ENCODE peak calls at places on chromosomes 6 and 20, in four cellular contexts. O is stomach, J is breast epithelium, F is spleen. A is an unnamed sample.

GRCh38 chr6:6678811-6679210 is 90.3 kb downstream of the LY86 start:
- DNase-seq in O (peak), J (no peak), F (no peak), A (no peak)

GRCh38 chr6:122063761-122064160 is 335.7 kb upstream of the HSF2 start:
- DNase-seq in O (no peak), J (no peak), F (no peak), A (no peak)

GRCh38 chr6:149840345-149841075 is 23.6 kb downstream of the LRP11 start:
- DNase-seq in O (peak), J (peak), F (no peak), A (no peak)

GRCh38 chr6:162671580-162672165 is 55.9 kb downstream of the PRKN start:
- DNase-seq in O (no peak), J (no peak), F (no peak), A (no peak)

GRCh38 chr20:18596270-18596669 is 8.4 kb downstream of the DTD1 start:
- DNase-seq in O (no peak), J (no peak), F (no peak), A (no peak)

GRCh38 chr6:5732496-5732895 is 274.2 kb downstream of the NRN1 start:
- DNase-seq in O (no peak), J (no peak), F (no peak), A (no peak)

GRCh38 chr6:118524686-118525085 is 23.4 kb upstream of the PLN start:
- DNase-seq in O (no peak), J (no peak), F (no peak), A (no peak)

GRCh38 chr20:45515147-45515913 is at the start of gene SPINT3:
- DNase-seq in O (peak), J (no peak), F (no peak), A (peak)

GRCh38 chr6:13413906-13414555 is 73.4 kb downstream of the GFOD1 start:
- DNase-seq in O (no peak), J (peak), F (peak), A (no peak)

GRCh38 chr6:13411484-13411883 is 75.9 kb downstream of the GFOD1 start:
- DNase-seq in O (no peak), J (no peak), F (no peak), A (no peak)

GRCh38 chr6:13413466-13413862 is 73.9 kb downstream of the GFOD1 start:
- DNase-seq in O (no peak), J (no peak), F (no peak), A (no peak)

GRCh38 chr6:13412211-13412610 is 75.2 kb downstream of the GFOD1 start:
- DNase-seq in O (no peak), J (no peak), F (no peak), A (no peak)

GRCh38 chr6:13412639-13413465 is 74.5 kb downstream of the GFOD1 start:
- DNase-seq in O (no peak), J (no peak), F (no peak), A (no peak)
- H3K27ac ChIP-seq in O (peak), J (peak), F (no peak), A (peak)

GRCh38 chr20:21125072-21125848 is 622 bp upstream of the KIZ start:
- DNase-seq in O (peak), J (no peak), F (peak), A (no peak)

GRCh38 chr20:21129861-21130260 is 4.0 kb downstream of the KIZ start:
- DNase-seq in O (no peak), J (no peak), F (no peak), A (no peak)

GRCh38 chr20:21127201-21127981 is 1.5 kb downstream of the KIZ start:
- DNase-seq in O (no peak), J (no peak), F (no peak), A (no peak)

GRCh38 chr20:21124190-21124589 is 1.7 kb upstream of the KIZ start:
- DNase-seq in O (no peak), J (no peak), F (no peak), A (no peak)

DNA sequence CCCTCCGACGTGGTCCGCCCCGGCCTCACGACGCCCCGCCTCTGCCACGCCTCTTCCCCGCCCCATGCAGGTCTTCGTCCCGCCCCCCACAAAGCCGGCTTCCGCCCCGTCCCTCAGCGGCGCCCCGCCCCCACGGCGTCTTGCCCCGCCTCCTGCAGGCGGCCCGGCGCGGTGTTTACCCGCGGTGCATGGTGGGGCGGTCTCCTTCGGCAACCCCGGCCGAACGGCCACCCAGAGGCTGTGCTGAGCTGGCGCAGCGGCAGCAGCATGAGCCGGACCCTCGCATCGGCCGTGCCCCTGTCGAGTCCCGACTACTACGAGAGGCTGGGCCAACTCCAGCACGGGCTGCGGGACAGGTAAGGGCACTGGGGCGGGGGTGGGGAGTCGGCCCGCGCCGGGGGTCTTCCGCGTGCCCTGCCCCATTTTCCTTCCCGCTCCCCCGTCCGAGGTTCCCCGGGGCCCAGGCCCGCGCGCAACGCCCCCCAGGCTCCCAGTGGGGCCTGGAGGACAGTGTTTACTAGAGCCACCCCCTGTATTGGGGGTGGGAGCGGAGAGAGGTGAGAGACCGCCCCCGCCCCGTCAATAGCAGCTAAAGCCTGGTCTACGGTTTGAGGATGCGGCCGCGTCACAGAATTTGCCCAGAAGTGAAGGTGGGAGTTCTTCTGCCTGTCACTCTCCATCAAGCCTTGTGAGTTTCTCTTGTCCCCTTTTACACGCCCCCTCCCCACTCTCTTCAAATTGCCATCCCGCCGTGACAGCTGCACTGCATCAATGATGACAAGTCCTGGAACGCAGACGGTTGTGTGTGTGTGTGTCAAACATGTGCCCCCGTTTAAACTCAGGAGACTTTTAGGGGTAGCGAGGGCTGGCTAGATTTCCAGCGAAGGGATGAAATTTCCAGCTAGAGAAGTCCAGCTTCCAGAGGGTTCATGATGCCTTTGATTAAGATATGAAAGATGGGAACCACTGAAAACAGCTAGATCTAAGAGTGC is at the start of gene KIZ:
- DNase-seq in O (peak), J (peak), F (peak), A (no peak)
- TF ChIP-seq POLR2A in O (no peak), J (peak), F (peak), A (no peak)

GRCh38 chr20:63689046-63690000 is 7.1 kb upstream of the TNFRSF6B start:
- DNase-seq in O (no peak), J (no peak), F (no peak), A (no peak)
- TF ChIP-seq POLR2AphosphoS5 in O (no peak), J (no peak), F (peak), A (no peak)

DNA sequence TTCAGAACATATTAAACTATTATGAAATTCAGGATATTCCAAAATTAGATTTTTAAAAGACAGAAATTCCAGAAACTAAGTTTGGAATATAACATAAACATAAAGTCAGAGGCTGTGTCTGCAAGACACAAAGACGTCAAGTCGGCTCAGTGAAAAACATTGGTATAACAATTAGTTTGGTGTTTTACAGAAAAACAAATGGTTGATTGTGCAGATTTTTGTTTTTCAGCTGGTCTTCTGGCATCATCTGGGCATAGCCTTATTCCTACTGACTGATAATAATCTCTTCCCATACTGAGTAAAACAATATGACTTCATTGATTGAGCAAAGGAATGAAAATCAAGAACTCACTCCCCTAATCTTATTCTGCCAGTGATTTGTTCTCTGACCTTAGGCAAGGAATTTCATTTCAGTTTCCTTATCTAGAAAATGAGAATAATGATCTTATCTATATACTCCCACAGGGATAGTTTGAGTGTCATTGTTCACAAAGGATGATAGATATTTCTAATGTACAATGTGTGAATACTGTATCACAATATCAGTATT is 84.3 kb downstream of the FRK start:
- DNase-seq in O (no peak), J (no peak), F (no peak), A (no peak)
- H3K27ac ChIP-seq in O (no peak), J (no peak), F (no peak), A (no peak)

DNA sequence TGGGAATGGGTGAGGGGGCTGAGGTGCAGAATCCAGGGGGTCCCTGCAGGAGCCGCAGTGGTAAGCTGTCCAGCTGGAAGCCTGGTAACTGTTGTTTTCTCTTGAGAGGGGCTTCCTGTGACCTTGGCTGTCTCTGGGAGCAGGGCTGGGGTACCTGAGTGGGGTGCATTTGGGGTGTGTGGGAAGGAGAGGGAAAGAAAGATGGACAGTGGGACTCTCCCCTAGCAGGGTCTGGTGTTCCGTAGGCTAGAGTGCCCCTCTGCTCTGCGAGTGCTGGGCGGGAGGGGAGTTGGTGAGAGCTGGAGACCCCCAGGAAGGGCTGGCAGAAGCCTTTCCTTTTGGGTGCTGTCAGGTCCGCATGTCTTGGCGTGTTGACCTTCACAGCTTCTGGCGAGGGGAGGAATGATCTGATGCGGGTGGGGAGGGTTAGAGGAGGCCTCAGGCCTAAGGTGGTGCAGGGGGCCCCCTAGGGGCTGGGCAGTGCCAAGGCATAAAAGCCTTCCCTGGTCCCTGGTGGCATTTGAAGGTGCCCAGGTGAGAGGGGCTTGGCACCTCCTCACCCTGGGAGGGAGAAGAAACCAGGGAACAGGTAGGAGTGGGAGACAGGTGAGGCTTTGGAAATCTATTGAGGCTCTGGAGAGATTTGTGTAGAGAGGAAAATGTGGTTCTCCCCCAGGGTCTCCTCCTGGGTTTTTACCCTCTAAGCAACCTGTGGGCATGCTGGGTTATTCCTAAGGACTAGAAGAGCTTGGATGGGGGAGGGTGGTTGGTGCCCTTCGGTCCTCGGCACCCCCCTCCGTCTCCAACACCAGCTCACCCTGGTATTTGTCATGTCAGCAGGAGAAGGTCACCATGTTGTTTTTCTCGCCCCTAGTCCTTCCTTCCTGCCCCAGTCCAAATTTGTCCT is 3.3 kb downstream of the VEGFA start:
- DNase-seq in O (peak), J (no peak), F (peak), A (no peak)
- TF ChIP-seq POLR2A in O (no peak), J (no peak), F (no peak), A (no peak)

GRCh38 chr20:23086056-23086551 is at the start of gene CD93:
- DNase-seq in O (no peak), J (no peak), F (peak), A (no peak)
- TF ChIP-seq POLR2AphosphoS5 in O (peak), J (no peak), F (peak), A (peak)

GRCh38 chr6:35197196-35197595 is 16.6 kb upstream of the SCUBE3 start:
- DNase-seq in O (no peak), J (no peak), F (no peak), A (no peak)

GRCh38 chr6:35202066-35202546 is 11.7 kb upstream of the SCUBE3 start:
- DNase-seq in O (no peak), J (no peak), F (no peak), A (no peak)

GRCh38 chr6:35203152-35203670 is 10.5 kb upstream of the SCUBE3 start:
- DNase-seq in O (no peak), J (no peak), F (no peak), A (no peak)

GRCh38 chr6:35203680-35204079 is 10.1 kb upstream of the SCUBE3 start:
- DNase-seq in O (no peak), J (no peak), F (no peak), A (no peak)

DNA sequence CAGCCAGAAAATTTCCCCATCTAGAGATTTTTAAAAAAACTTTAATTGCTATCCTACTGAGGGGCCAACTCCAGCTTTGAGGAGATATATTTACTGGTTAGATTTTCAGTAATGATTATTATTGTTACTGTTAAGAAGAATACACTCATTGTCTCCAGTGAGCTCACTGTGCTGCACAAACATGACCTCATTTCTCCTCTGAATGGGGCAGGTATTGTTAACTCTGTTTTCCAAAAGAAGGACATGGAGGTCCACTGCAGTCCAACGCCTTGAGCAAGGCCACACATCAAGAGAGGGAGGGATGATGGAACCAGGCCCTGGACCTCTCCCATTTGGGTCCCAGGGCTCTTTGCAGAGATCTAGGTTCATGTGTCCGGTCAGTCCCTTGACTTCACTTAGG is 13.9 kb upstream of the SCUBE3 start:
- DNase-seq in O (no peak), J (no peak), F (no peak), A (no peak)
- H3K27ac ChIP-seq in O (no peak), J (no peak), F (no peak), A (no peak)

DNA sequence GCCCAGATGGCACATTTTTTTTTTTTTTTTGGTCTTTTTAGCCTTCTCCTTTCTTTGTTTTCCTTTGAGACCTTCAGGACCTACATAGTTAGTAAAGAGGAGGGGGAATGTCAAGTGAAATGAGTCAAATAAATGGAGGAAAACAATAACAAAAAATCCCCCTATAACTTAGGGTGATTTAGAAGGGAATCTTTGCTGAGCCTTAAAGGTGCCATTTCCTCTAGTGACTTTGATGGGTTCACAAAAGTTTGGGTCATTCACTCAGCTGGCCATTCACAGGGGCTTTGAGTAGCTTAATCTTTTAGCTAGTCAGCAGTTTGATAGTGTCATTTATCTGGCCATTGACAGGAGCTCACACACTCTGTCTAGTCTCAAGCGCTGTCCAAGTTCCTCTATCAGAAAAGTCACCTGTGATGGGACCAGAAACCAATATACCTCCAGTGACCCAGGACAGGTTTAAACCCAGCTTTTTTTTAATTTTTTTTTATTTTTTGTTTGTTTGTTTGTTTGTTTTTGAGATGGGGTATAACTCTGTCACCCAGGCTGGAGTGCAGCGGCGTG is 275.1 kb upstream of the PRDM1 start:
- DNase-seq in O (no peak), J (no peak), F (no peak), A (no peak)
- TF ChIP-seq POLR2A in O (no peak), J (no peak), F (no peak), A (no peak)

DNA sequence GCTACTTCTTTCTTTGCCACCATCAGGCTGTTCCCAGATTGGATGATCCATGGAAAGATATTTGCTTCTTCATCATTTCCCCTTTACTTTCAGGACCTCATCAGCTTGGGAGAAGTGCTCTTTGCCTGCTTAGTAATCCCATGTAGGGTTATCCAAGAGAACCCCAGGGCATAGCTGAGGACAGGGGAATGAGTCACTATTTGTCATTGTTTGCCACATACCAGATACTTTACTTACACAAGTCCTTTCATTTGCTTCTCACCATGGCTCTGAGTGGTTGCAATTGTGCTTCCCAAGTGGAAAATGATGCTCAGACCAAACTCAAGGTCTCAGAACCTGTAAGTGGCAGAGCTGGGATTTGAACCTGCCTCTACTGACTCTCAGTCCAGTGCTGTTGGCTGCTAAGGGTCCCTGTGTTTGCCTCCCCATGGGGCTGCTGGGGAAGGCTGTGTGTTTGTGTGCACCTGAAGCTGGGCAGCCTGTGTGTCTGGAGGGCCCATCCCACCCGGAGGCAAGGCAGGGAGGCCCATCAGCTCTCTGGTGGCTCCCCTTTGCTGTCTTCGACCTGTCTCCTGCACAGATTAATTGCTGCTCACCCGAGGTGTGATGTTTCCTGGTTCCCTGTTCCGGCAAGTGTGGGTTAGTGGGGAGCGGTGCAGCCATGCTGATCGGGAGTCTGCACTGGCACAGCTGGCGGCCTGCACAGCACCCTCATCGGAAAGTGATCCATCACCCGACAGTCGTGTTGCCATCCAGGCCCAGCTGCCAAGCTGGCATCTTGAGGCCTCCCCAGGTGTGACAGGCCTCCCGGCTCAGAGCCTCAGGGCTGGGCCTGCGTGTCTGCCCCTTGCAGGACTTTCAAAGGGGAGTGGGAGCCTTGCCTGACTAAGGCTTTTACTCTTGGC is 228.8 kb downstream of the DHX35 start:
- DNase-seq in O (no peak), J (no peak), F (no peak), A (no peak)
- TF ChIP-seq POLR2AphosphoS5 in O (peak), J (no peak), F (no peak), A (peak)